ENCODE peak calls at places on chromosomes 16 and 17, in eight cellular contexts. Q is prostate gland; G is ovary; V is stomach; R is naive thymus-derived CD4-positive, alpha-beta T cell; F is mesendoderm; E is mucosa of descending colon; N is left ventricle myocardium inferior. U is an unnamed sample. For H3K4me1, the result is how much of the 10 kb centered on the place peaks cover.

GRCh38 chr17:72667096-72668063 is 425.1 kb downstream of the SLC39A11 start:
- DNase-seq in V (no peak), R (no peak), G (no peak), Q (no peak), E (no peak), N (no peak), F (no peak), U (no peak)

GRCh38 chr16:58026139-58026704 is 668 bp downstream of the MMP15 start:
- DNase-seq in E (peak), N (peak), G (peak), F (peak), Q (peak), V (peak), R (no peak), U (no peak)

GRCh38 chr16:11100239-11100750 is 155.7 kb downstream of the SOCS1 start:
- DNase-seq in Q (no peak), G (peak), F (peak), N (peak), V (peak), R (no peak), E (peak), U (peak)

GRCh38 chr16:89357055-89357454 is 133.3 kb downstream of the ANKRD11 start:
- DNase-seq in E (no peak), V (no peak), F (peak), R (no peak), G (peak), Q (no peak), N (no peak), U (no peak)

GRCh38 chr16:1062895-1063294 is 9.7 kb upstream of the SSTR5 start:
- DNase-seq in E (no peak), R (no peak), F (no peak), Q (no peak), N (no peak), V (no peak), G (no peak), U (no peak)

GRCh38 chr16:22321340-22322001 is 24.3 kb downstream of the POLR3E start:
- DNase-seq in E (peak), G (peak), N (peak), V (peak), F (peak), Q (peak), R (peak), U (peak)

GRCh38 chr17:64615025-64615677 is 47.0 kb downstream of the SMURF2 start:
- DNase-seq in G (no peak), N (no peak), R (no peak), F (peak), V (no peak), E (no peak), Q (no peak), U (no peak)

GRCh38 chr16:71943887-71944286 is 48.6 kb downstream of the IST1 start:
- DNase-seq in G (no peak), V (no peak), F (no peak), N (no peak), E (no peak), Q (no peak), R (no peak), U (no peak)

GRCh38 chr16:72787519-72788268 is 260.2 kb downstream of the ZFHX3 start:
- DNase-seq in G (peak), V (peak), R (peak), Q (peak), E (peak), N (peak), F (peak), U (peak)

GRCh38 chr17:12744298-12744697 is 45.0 kb upstream of the ARHGAP44 start:
- DNase-seq in E (no peak), R (no peak), F (peak), Q (no peak), N (peak), G (no peak), V (no peak), U (peak)

GRCh38 chr16:10562361-10562899 is 18.0 kb downstream of the EMP2 start:
- DNase-seq in G (no peak), Q (no peak), F (no peak), E (no peak), N (no peak), R (no peak), V (no peak), U (no peak)

GRCh38 chr16:50771366-50771765 is 29.5 kb downstream of the CYLD start:
- DNase-seq in F (no peak), N (no peak), G (no peak), V (no peak), E (no peak), Q (no peak), R (no peak), U (no peak)

GRCh38 chr16:56861092-56861610 is 3.9 kb upstream of the SLC12A3 start:
- DNase-seq in F (peak), G (no peak), R (no peak), N (no peak), Q (no peak), E (no peak), V (no peak), U (no peak)

GRCh38 chr16:53091508-53092211 is 36.9 kb downstream of the CHD9 start:
- DNase-seq in G (peak), N (peak), R (no peak), Q (no peak), E (peak), F (peak), V (peak), U (peak)

GRCh38 chr17:4310349-4311060 is 46.7 kb upstream of the ANKFY1 start:
- DNase-seq in V (peak), N (no peak), E (no peak), R (no peak), Q (no peak), F (peak), G (no peak), U (no peak)

GRCh38 chr17:512926-513325 is 160.3 kb upstream of the RPH3AL start:
- DNase-seq in G (peak), N (no peak), Q (no peak), F (no peak), E (no peak), R (no peak), V (no peak), U (no peak)

GRCh38 chr17:18186271-18186982 is 2.8 kb downstream of the ALKBH5 start:
- DNase-seq in F (no peak), G (no peak), E (no peak), V (no peak), N (no peak), Q (no peak), R (no peak), U (no peak)

DNA sequence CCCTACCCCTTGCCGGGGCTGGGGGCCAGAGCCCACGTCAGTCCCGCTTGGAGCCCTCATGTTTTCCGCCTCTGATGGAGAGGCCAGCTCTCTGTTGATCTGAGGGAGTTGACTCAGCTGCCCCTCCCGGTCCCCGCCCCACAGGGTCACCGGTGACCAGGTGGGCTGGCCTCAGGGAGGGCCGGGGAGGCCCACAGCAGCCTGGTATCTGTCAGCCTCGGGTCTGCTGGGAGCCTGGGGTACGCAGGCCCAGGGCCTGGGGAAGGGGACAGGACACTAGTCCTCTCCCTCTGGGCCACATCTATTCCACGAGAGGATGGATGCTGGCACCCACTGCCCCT is 109.5 kb upstream of the CIBAR2 start:
- DNase-seq in R (no peak), Q (no peak), G (no peak), F (no peak), E (no peak), N (no peak), V (no peak), U (no peak)
- H3K4me1 ChIP-seq in R (under half), Q (under half), G (under half), F (under half), E (under half), N (under half), V (under half), U (under half)

DNA sequence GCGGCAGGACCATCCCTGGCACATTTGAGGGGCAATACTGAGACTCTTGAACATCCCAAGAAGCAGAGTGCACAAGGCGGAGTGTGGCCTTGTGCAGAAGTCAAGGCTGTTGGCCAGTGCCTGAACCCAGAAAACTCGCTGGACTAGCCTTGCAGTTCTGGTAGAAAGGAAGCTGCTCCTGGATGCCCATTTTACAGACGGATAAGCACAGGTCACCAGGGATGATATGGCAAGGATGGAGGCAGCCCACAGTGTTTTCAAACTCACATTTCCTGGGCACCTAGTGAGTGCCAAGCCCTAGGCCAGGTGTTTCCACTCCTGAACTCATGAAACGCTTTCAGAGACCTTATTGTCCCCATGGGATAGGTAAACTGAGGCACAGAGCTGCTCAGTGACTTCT is 1.7 kb upstream of the MAP2K3 start:
- DNase-seq in N (no peak), R (no peak), V (no peak), E (no peak), Q (no peak), F (no peak), G (no peak), U (no peak)
- H3K4me1 ChIP-seq in N (half or more), R (under half), V (half or more), E (under half), Q (under half), F (under half), G (under half), U (half or more)

DNA sequence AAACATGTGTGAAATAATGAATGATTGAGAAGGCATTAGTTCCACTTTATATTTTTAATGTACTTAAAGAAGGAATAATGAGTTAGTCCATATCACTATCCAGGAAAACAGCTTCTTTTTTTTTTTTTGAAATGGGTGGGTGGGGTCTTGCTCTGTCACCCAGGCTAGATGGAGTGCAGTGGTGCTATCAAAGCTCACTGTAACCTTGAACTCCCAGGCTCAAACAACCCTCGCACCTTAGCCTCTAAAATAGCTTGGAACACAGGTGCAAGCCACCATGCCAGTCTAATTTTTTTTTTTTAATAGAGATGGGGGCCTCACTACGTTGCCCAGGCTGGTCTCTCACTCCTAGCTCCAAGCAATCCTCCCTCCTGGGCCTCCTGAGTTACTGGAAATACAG is 275.5 kb downstream of the CEP112 start:
- DNase-seq in Q (no peak), V (no peak), N (no peak), F (no peak), R (no peak), G (no peak), E (no peak), U (no peak)
- H3K4me1 ChIP-seq in Q (under half), V (under half), N (under half), F (under half), R (under half), G (under half), E (under half), U (under half)

GRCh38 chr17:66776999-66777688 is 57.8 kb upstream of the CACNG5 start:
- DNase-seq in N (no peak), R (no peak), Q (no peak), F (no peak), G (no peak), E (no peak), V (no peak), U (no peak)

GRCh38 chr17:66779186-66779585 is 55.7 kb upstream of the CACNG5 start:
- DNase-seq in N (no peak), F (no peak), E (no peak), R (no peak), V (no peak), G (no peak), Q (no peak), U (no peak)

GRCh38 chr17:66775881-66776400 is 59.0 kb upstream of the CACNG5 start:
- DNase-seq in E (no peak), G (no peak), Q (no peak), F (peak), R (no peak), V (no peak), N (no peak), U (no peak)

GRCh38 chr17:66778531-66778930 is 56.4 kb upstream of the CACNG5 start:
- DNase-seq in F (no peak), N (no peak), R (no peak), E (no peak), Q (no peak), V (no peak), G (no peak), U (no peak)

DNA sequence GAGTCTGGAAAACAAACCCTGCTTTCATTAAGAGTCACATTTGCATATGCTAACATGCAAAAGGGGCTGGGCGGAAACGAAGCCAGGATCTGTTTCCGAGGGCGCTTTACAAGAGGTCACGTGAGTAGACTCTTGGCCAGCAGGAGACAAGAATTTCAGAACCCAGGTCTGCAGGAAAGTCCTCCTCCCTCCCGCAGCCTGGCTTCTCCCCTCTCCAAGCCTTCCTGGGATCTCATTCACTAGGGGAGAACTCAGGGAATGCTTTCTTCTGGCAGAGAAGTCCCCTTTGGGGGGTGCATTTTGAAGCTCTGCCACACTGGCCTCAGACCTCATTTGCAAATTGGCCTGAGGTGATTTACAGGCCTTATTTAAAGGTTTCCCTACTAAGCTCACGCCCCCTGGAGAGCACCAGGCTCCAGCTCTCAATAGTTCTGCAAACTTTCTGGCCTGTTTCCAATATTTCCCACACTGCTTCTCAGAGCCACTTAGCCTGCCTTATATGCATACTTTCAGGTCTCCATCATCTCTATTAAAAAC is 57.2 kb upstream of the CACNG5 start:
- DNase-seq in R (no peak), V (no peak), E (no peak), G (no peak), F (peak), Q (no peak), N (no peak), U (no peak)
- H3K4me1 ChIP-seq in R (under half), V (under half), E (under half), G (under half), F (under half), Q (under half), N (under half), U (under half)

GRCh38 chr17:44200478-44201155 is 933 bp upstream of the ATXN7L3 start:
- DNase-seq in V (no peak), N (no peak), R (no peak), E (no peak), G (no peak), F (peak), Q (no peak), U (no peak)
- H3K4me1 ChIP-seq in V (under half), N (under half), R (under half), E (under half), G (under half), F (under half), Q (under half), U (under half)

GRCh38 chr17:39639566-39640458 is 2.9 kb downstream of the STARD3 start:
- DNase-seq in R (no peak), G (no peak), N (no peak), Q (no peak), F (no peak), E (no peak), V (no peak), U (no peak)
- H3K4me1 ChIP-seq in R (half or more), G (under half), N (half or more), Q (under half), F (under half), E (under half), V (half or more), U (half or more)

GRCh38 chr17:79798296-79799173 is 1.7 kb upstream of the CBX8 start:
- DNase-seq in N (no peak), Q (no peak), E (no peak), G (no peak), R (no peak), V (no peak), F (peak), U (no peak)
- H3K4me1 ChIP-seq in N (half or more), Q (under half), E (under half), G (under half), R (under half), V (half or more), F (under half), U (half or more)

GRCh38 chr16:9107025-9107970 is 15.9 kb downstream of the HAPSTR1 start:
- DNase-seq in E (no peak), G (no peak), Q (no peak), R (no peak), V (no peak), N (no peak), F (no peak), U (no peak)
- H3K4me1 ChIP-seq in E (under half), G (under half), Q (under half), R (half or more), V (half or more), N (half or more), F (under half), U (half or more)

DNA sequence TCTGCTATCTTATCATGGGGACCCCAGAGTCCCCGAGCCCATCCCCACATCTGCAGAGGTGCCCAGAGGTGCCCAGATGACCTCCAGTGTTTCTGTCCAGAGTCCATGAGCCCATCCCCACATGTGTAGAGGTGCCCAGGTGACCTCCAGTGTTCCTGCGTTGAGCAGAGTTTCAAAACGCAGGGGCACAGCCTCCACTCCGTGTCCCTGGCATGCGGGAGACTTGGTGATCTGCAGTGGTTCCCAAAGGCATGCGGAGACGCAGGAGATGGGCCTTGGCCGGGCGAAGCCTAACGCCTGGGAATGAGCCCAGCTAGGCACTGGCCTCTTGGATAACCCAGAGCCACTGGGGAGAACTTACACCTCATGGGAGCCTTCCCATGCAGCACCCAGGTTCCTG is 41.3 kb downstream of the COX4I1 start:
- DNase-seq in N (no peak), G (no peak), V (no peak), R (no peak), F (no peak), E (no peak), Q (no peak), U (no peak)
- H3K4me1 ChIP-seq in N (under half), G (under half), V (under half), R (under half), F (under half), E (under half), Q (under half), U (under half)

U was measured in heart right ventricle.